ENCODE peak calls at places on chromosomes 7 and 10, in ten cellular contexts. L, E, S, U, P, W, D, O, T and C are unnamed samples.

GRCh38 chr10:18325889-18326531 is 185.8 kb downstream of the CACNB2 start:
- DNase-seq in P (no peak), W (no peak), U (no peak), O (no peak), L (no peak), T (no peak), D (no peak), S (no peak), E (no peak), C (no peak)

GRCh38 chr7:51817694-51818093 is 501.1 kb upstream of the COBL start:
- DNase-seq in O (no peak), L (no peak), T (no peak), W (no peak), D (no peak), U (no peak), S (peak; percentile 35), E (no peak), P (no peak), C (no peak)

GRCh38 chr10:109892885-109893284 is 30.4 kb downstream of the XPNPEP1 start:
- DNase-seq in L (no peak), U (no peak), O (no peak), W (no peak), P (no peak), S (peak; percentile 39), T (no peak), E (no peak), D (peak; percentile 28), C (no peak)

GRCh38 chr7:149510248-149510647 is 12.6 kb upstream of the ZNF746 start:
- DNase-seq in U (no peak), P (no peak), O (no peak), E (no peak), W (no peak), D (no peak), L (no peak), T (no peak), S (no peak), C (no peak)

GRCh38 chr10:118958984-118959916 is 70.3 kb upstream of the NANOS1 start:
- DNase-seq in W (no peak), T (peak; percentile 88), S (no peak), P (no peak), D (no peak), O (no peak), E (peak; percentile 45), U (no peak), L (peak; percentile 42), C (no peak)

GRCh38 chr10:82692458-82692857 is 817.5 kb downstream of the NRG3 start:
- DNase-seq in D (no peak), T (no peak), E (no peak), S (no peak), W (no peak), O (no peak), U (no peak), P (no peak), L (no peak), C (no peak)

GRCh38 chr10:96222441-96222840 is 48.9 kb downstream of the BLNK start:
- DNase-seq in O (no peak), E (no peak), P (no peak), T (no peak), L (no peak), W (no peak), S (no peak), D (no peak), U (no peak), C (peak; percentile 11)

GRCh38 chr10:5094265-5095205 is at the start of gene AKR1C3:
- DNase-seq in S (peak; percentile 23), T (no peak), D (no peak), U (no peak), L (peak; percentile 18), E (peak; percentile 25), W (no peak), O (no peak), P (no peak), C (peak; percentile 27)

GRCh38 chr10:7817576-7817975 is 729 bp upstream of the TAF3 start:
- DNase-seq in E (no peak), W (no peak), S (no peak), L (no peak), O (no peak), U (no peak), T (no peak), D (no peak), P (no peak), C (no peak)

GRCh38 chr7:36746347-36746746 is 22.1 kb upstream of the AOAH start:
- DNase-seq in L (no peak), S (no peak), P (no peak), W (no peak), O (no peak), U (no peak), E (no peak), D (no peak), T (no peak), C (no peak)

GRCh38 chr10:70658582-70659136 is 13.6 kb upstream of the ADAMTS14 start:
- DNase-seq in O (no peak), U (no peak), D (no peak), P (no peak), L (no peak), S (no peak), E (no peak), W (no peak), T (no peak), C (no peak)

GRCh38 chr7:30736291-30736690 is 15.6 kb upstream of the INMT start:
- DNase-seq in U (no peak), E (no peak), L (no peak), D (no peak), O (no peak), W (no peak), T (no peak), P (no peak), S (no peak), C (no peak)

GRCh38 chr10:29022513-29022912 is 266.4 kb upstream of the LYZL1 start:
- DNase-seq in S (no peak), O (no peak), E (no peak), U (no peak), D (no peak), T (no peak), L (no peak), W (no peak), P (no peak), C (no peak)

GRCh38 chr10:114714281-114714741 is 56.2 kb upstream of the ABLIM1 start:
- DNase-seq in O (no peak), D (no peak), S (no peak), U (no peak), P (no peak), L (peak; percentile 61), E (peak; percentile 60), T (peak; percentile 10), W (no peak), C (no peak)

GRCh38 chr10:106399112-106399511 is 765.4 kb downstream of the SORCS1 start:
- DNase-seq in S (no peak), E (no peak), O (no peak), W (no peak), P (no peak), L (no peak), U (no peak), D (no peak), T (no peak), C (no peak)

GRCh38 chr7:80791509-80791929 is 127.3 kb downstream of the SEMA3C start:
- DNase-seq in W (no peak), E (no peak), D (no peak), S (peak; percentile 77), O (no peak), U (no peak), P (no peak), L (no peak), T (no peak), C (no peak)

GRCh38 chr7:98618786-98619185 is 1.7 kb downstream of the NPTX2 start:
- DNase-seq in U (no peak), P (no peak), O (no peak), W (no peak), S (no peak), D (no peak), L (no peak), T (no peak), E (no peak), C (no peak)

GRCh38 chr7:80060218-80060806 is 74.3 kb upstream of the GNAI1 start:
- DNase-seq in W (no peak), D (no peak), P (no peak), L (peak; percentile 61), T (no peak), O (peak; percentile 32), S (peak; percentile 64), E (peak; percentile 19), U (no peak), C (peak; percentile 38)

GRCh38 chr10:59244871-59245270 is 68.4 kb downstream of the PHYHIPL start:
- DNase-seq in W (no peak), O (no peak), E (no peak), L (no peak), U (no peak), S (no peak), P (no peak), D (no peak), T (no peak), C (no peak)

GRCh38 chr7:93799750-93800357 is 90.7 kb downstream of the TFPI2 start:
- DNase-seq in L (no peak), S (peak; percentile 64), D (no peak), U (no peak), W (no peak), E (no peak), P (no peak), T (no peak), O (peak; percentile 17), C (no peak)

GRCh38 chr7:101390901-101391301 is 28.2 kb downstream of the COL26A1 start:
- DNase-seq in D (no peak), O (peak; percentile 76), W (no peak), L (no peak), E (no peak), U (no peak), P (peak; percentile 61), T (no peak), S (peak; percentile 57), C (no peak)

GRCh38 chr7:31958216-31958615 is 112.0 kb downstream of the PDE1C start:
- DNase-seq in O (no peak), P (no peak), E (no peak), W (no peak), S (no peak), U (no peak), L (no peak), D (no peak), T (no peak), C (no peak)

GRCh38 chr10:78196964-78197363 is 163.3 kb downstream of the RPS24 start:
- DNase-seq in W (no peak), S (no peak), D (no peak), U (no peak), L (no peak), O (no peak), P (peak; percentile 13), T (no peak), E (peak; percentile 26), C (no peak)

GRCh38 chr7:120185940-120186682 is 86.9 kb upstream of the KCND2 start:
- DNase-seq in W (no peak), U (no peak), L (no peak), D (no peak), S (no peak), T (no peak), O (no peak), E (no peak), P (no peak), C (no peak)

GRCh38 chr7:157541796-157542668 is 205.2 kb downstream of the DNAJB6 start:
- DNase-seq in W (no peak), S (no peak), T (no peak), U (no peak), O (no peak), E (no peak), L (no peak), P (no peak), D (no peak), C (no peak)

GRCh38 chr10:124225029-124225467 is 131.7 kb upstream of the CHST15 start:
- DNase-seq in P (no peak), U (no peak), W (no peak), D (no peak), S (no peak), T (no peak), O (no peak), L (no peak), E (no peak), C (no peak)

GRCh38 chr7:44162179-44162578 is 21.0 kb upstream of the MYL7 start:
- DNase-seq in T (no peak), O (no peak), U (no peak), P (no peak), W (no peak), E (no peak), D (no peak), S (no peak), L (no peak), C (no peak)

GRCh38 chr7:104267701-104268368 is 60.0 kb upstream of the ORC5 start:
- DNase-seq in O (no peak), D (no peak), L (peak; percentile 9), S (peak; percentile 42), T (no peak), W (no peak), P (no peak), U (no peak), E (peak; percentile 17), C (no peak)